ENCODE peak calls at places on chromosomes 4 and X, in five cellular contexts. H, F, W, A and B are unnamed samples.

GRCh38 chr4:168737441-168738176 is 240.8 kb downstream of the PALLD start:
- DNase-seq in W (no peak), F (peak; percentile 62), H (no peak), A (peak; percentile 92), B (no peak)

GRCh38 chrX:69501433-69501832 is 2.7 kb upstream of the NALF2 start:
- DNase-seq in W (peak; percentile 65), H (peak; percentile 77), A (peak; percentile 1), F (no peak), B (peak; percentile 73)

GRCh38 chr4:20196476-20196875 is 55.2 kb upstream of the SLIT2 start:
- DNase-seq in F (no peak), A (no peak), W (no peak), H (no peak), B (no peak)

GRCh38 chrX:17377795-17378194 is 2.8 kb downstream of the NHS start:
- DNase-seq in A (peak; percentile 6), W (no peak), F (no peak), H (no peak), B (no peak)

GRCh38 chrX:106774981-106775380 is 27.5 kb upstream of the TBC1D8B start:
- DNase-seq in F (no peak), W (no peak), H (no peak), A (no peak), B (no peak)

GRCh38 chr4:118732591-118733330 is 47.6 kb downstream of the METTL14 start:
- DNase-seq in H (no peak), F (peak; percentile 47), W (no peak), A (no peak), B (no peak)

GRCh38 chr4:93199492-93199891 is 629.1 kb upstream of the ATOH1 start:
- DNase-seq in F (peak; percentile 52), A (peak; percentile 77), W (no peak), H (peak; percentile 52), B (peak; percentile 55)

GRCh38 chr4:170875868-170876267 is 786.1 kb upstream of the AADAT start:
- DNase-seq in W (no peak), A (no peak), F (no peak), H (no peak), B (no peak)

GRCh38 chrX:32153586-32153985 is 1057.8 kb downstream of the DMD start:
- DNase-seq in F (no peak), A (no peak), W (no peak), H (no peak), B (no peak)

GRCh38 chr4:96593422-96593821 is 753.5 kb downstream of the PDHA2 start:
- DNase-seq in H (no peak), F (no peak), A (no peak), W (no peak), B (no peak)

GRCh38 chrX:638482-639131 is 8.0 kb downstream of the SHOX start:
- DNase-seq in H (no peak), A (no peak), F (no peak), W (peak; percentile 61), B (peak; percentile 65)

GRCh38 chr4:44425614-44426208 is 22.9 kb downstream of the KCTD8 start:
- DNase-seq in A (peak; percentile 24), F (no peak), W (no peak), H (peak; percentile 23), B (peak; percentile 62)

GRCh38 chr4:100875296-100876040 is 357.6 kb upstream of the EMCN start:
- DNase-seq in W (no peak), H (no peak), A (no peak), F (no peak), B (no peak)

GRCh38 chrX:130789793-130790192 is 113.2 kb downstream of the ENOX2 start:
- DNase-seq in A (no peak), W (no peak), F (no peak), H (no peak), B (no peak)

GRCh38 chr4:166535865-166536264 is 662.8 kb downstream of the TLL1 start:
- DNase-seq in A (peak; percentile 70), H (no peak), F (no peak), W (no peak), B (no peak)

GRCh38 chrX:110244951-110245480 is 72.9 kb downstream of the AMMECR1 start:
- DNase-seq in W (no peak), A (no peak), F (no peak), H (no peak), B (no peak)

GRCh38 chrX:109155161-109155560 is 326.7 kb downstream of the GUCY2F start:
- DNase-seq in A (no peak), W (no peak), H (no peak), F (no peak), B (no peak)

GRCh38 chr4:113502476-113502875 is 259.1 kb downstream of the CAMK2D start:
- DNase-seq in A (no peak), F (peak; percentile 7), W (no peak), H (no peak), B (no peak)

GRCh38 chr4:157808796-157809408 is 363.9 kb downstream of the GASK1B start:
- DNase-seq in A (no peak), W (no peak), F (no peak), H (no peak), B (no peak)

GRCh38 chr4:109215511-109215910 is 86.9 kb downstream of the COL25A1 start:
- DNase-seq in F (no peak), A (no peak), W (no peak), H (no peak), B (no peak)

GRCh38 chr4:28792917-28793597 is 1927.1 kb upstream of the PCDH7 start:
- DNase-seq in F (no peak), A (no peak), W (no peak), H (no peak), B (no peak)

GRCh38 chr4:6278801-6279197 is 9.1 kb downstream of the WFS1 start:
- DNase-seq in H (no peak), F (no peak), W (no peak), A (no peak), B (no peak)

GRCh38 chrX:21948897-21949578 is 8.5 kb downstream of the SMS start:
- DNase-seq in A (peak; percentile 44), H (no peak), W (no peak), F (no peak), B (peak; percentile 5)

GRCh38 chr4:51853027-51853682 is 10.2 kb downstream of the DCUN1D4 start:
- DNase-seq in F (peak; percentile 23), W (no peak), A (no peak), H (no peak), B (no peak)

GRCh38 chr4:51850294-51850693 is 7.3 kb downstream of the DCUN1D4 start:
- DNase-seq in F (no peak), W (no peak), H (no peak), A (no peak), B (no peak)

GRCh38 chr4:51851937-51852290 is 9.0 kb downstream of the DCUN1D4 start:
- DNase-seq in W (no peak), H (no peak), A (no peak), F (no peak), B (no peak)

GRCh38 chr4:51849430-51849829 is 6.5 kb downstream of the DCUN1D4 start:
- DNase-seq in H (no peak), F (no peak), A (no peak), W (no peak), B (no peak)

GRCh38 chr4:51851090-51851936 is 8.4 kb downstream of the DCUN1D4 start:
- DNase-seq in H (no peak), F (no peak), W (no peak), A (no peak), B (no peak)
- H3K4me2 ChIP-seq in H (no peak overlapping the region), F (no peak overlapping the region), W (peak overlapping the region; percentile 1), A (no peak overlapping the region), B (no peak overlapping the region)

GRCh38 chr4:98557497-98557896 is 100.9 kb downstream of the TSPAN5 start:
- DNase-seq in W (no peak), F (peak; percentile 50), H (no peak), A (no peak), B (no peak)
- H3K4me1 ChIP-seq in W (peaks cover 18% of the 10 kb centered on the region), F (peaks cover 4% of the 10 kb centered on the region), H (peaks cover 4% of the 10 kb centered on the region), A (no peaks in the 10 kb centered on the region), B (peaks cover 14% of the 10 kb centered on the region)

DNA sequence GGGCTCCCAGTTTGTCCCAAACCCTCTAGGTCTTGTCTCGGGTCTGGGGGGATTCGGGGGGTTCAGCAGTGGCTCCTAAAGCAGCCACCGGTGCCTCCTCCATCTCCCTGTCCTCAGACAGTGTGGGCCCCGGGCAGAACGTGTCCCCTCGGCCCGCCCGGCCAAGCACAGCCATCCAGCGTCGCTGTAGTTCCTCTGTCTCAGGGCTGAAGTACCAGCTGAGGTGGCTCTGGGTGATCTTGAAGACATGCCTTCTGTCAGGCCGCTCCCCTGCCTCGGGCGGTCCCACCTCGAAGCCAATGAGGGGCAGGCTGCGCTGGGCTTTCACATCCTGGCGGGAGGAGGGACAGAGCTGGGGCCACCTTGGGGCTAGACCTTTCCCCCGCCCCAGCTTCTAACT is 5.9 kb downstream of the TSR2 start:
- DNase-seq in A (peak; percentile 53), W (peak; percentile 47), H (no peak), F (no peak), B (peak; percentile 82)
- H2BK12ac ChIP-seq in A (no peak overlapping the region), W (no peak overlapping the region), H (no peak overlapping the region), F (no peak overlapping the region), B (no peak overlapping the region)

GRCh38 chrX:101691823-101692222 is 32.2 kb upstream of the ARMCX2 start:
- DNase-seq in W (no peak), H (no peak), A (no peak), F (no peak), B (no peak)

GRCh38 chrX:101693476-101693875 is 33.8 kb upstream of the ARMCX2 start:
- DNase-seq in H (no peak), A (no peak), F (no peak), W (no peak), B (no peak)
- H3K4me2 ChIP-seq in H (no peak overlapping the region), A (no peak overlapping the region), F (no peak overlapping the region), W (no peak overlapping the region), B (no peak overlapping the region)

DNA sequence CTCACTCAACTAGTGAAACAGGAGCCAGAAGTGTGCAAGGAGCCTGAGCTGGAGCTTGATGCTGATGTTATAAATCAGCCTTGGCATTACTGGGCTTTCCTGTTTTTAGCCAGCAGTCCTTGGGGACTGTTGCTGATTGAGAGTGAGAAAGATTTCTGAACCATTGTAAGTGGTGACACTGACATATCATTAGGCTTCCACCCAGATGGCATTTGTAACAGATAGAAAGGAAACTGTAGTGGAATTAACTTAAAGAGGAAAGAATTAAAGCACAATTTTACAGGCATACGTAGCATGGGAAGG is 100.7 kb upstream of the LIMCH1 start:
- DNase-seq in W (no peak), F (peak; percentile 48), H (no peak), A (no peak), B (no peak)
- H3K4me1 ChIP-seq in W (peaks cover 6% of the 10 kb centered on the region), F (peaks cover 3% of the 10 kb centered on the region), H (peaks cover 22% of the 10 kb centered on the region), A (peaks cover 6% of the 10 kb centered on the region), B (peaks cover 9% of the 10 kb centered on the region)

GRCh38 chrX:78199851-78200250 is 60.4 kb upstream of the TAF9B start:
- DNase-seq in F (peak; percentile 6), A (peak; percentile 33), H (no peak), W (no peak), B (no peak)
- H2BK12ac ChIP-seq in F (no peak overlapping the region), A (no peak overlapping the region), H (no peak overlapping the region), W (no peak overlapping the region), B (no peak overlapping the region)